ENCODE peak calls at places on chromosome 6, in five cellular contexts. One of them, this sample, is unnamed.

GRCh38 chr6:44012078-44012493 is 115.2 kb downstream of the MRPL14 start:
- DNase-seq in glomerular endothelial cell: no peak
- DNase-seq in HuH-7.5: no peak
- DNase-seq in T-helper 9 cell: no peak
- DNase-seq in aorta: peak; percentile 55
- DNase-seq in this sample: no peak

GRCh38 chr6:43263314-43264178 is 20.3 kb downstream of the TTBK1 start:
- DNase-seq in glomerular endothelial cell: no peak
- DNase-seq in HuH-7.5: peak; percentile 92
- DNase-seq in aorta: peak; percentile 85
- DNase-seq in T-helper 9 cell: peak; percentile 62
- DNase-seq in this sample: peak; percentile 75

GRCh38 chr6:144314003-144314485 is 28.9 kb downstream of the UTRN start:
- DNase-seq in HuH-7.5: no peak
- DNase-seq in glomerular endothelial cell: no peak
- DNase-seq in T-helper 9 cell: no peak
- DNase-seq in aorta: peak; percentile 70
- DNase-seq in this sample: no peak

GRCh38 chr6:56902551-56903464 is 52.1 kb upstream of the BEND6 start:
- DNase-seq in HuH-7.5: no peak
- DNase-seq in T-helper 9 cell: no peak
- DNase-seq in aorta: no peak
- DNase-seq in glomerular endothelial cell: no peak
- DNase-seq in this sample: peak; percentile 65

GRCh38 chr6:32972353-32973143 is 4.2 kb downstream of the BRD2 start:
- DNase-seq in HuH-7.5: no peak
- DNase-seq in aorta: peak; percentile 70
- DNase-seq in glomerular endothelial cell: no peak
- DNase-seq in T-helper 9 cell: peak; percentile 46
- DNase-seq in this sample: no peak

GRCh38 chr6:82013561-82014275 is 233.8 kb downstream of the IBTK start:
- DNase-seq in HuH-7.5: no peak
- DNase-seq in T-helper 9 cell: no peak
- DNase-seq in aorta: no peak
- DNase-seq in glomerular endothelial cell: peak; percentile 20
- DNase-seq in this sample: peak; percentile 13

GRCh38 chr6:43736211-43736786 is 33.7 kb upstream of the VEGFA start:
- DNase-seq in T-helper 9 cell: no peak
- DNase-seq in glomerular endothelial cell: no peak
- DNase-seq in HuH-7.5: no peak
- DNase-seq in aorta: no peak
- DNase-seq in this sample: no peak

GRCh38 chr6:72328775-72329174 is 293.1 kb upstream of the KCNQ5 start:
- DNase-seq in aorta: no peak
- DNase-seq in glomerular endothelial cell: no peak
- DNase-seq in T-helper 9 cell: no peak
- DNase-seq in HuH-7.5: no peak
- DNase-seq in this sample: no peak

GRCh38 chr6:121868191-121868590 is 432.7 kb downstream of the GJA1 start:
- DNase-seq in T-helper 9 cell: no peak
- DNase-seq in aorta: no peak
- DNase-seq in HuH-7.5: no peak
- DNase-seq in glomerular endothelial cell: no peak
- DNase-seq in this sample: no peak

GRCh38 chr6:127117979-127118504 is 429 bp upstream of the RSPO3 start:
- DNase-seq in glomerular endothelial cell: no peak
- DNase-seq in HuH-7.5: no peak
- DNase-seq in T-helper 9 cell: no peak
- DNase-seq in aorta: no peak
- DNase-seq in this sample: peak; percentile 7

GRCh38 chr6:34201455-34202098 is 35.1 kb upstream of the HMGA1 start:
- DNase-seq in HuH-7.5: no peak
- DNase-seq in T-helper 9 cell: no peak
- DNase-seq in glomerular endothelial cell: no peak
- DNase-seq in aorta: no peak
- DNase-seq in this sample: no peak

GRCh38 chr6:130585587-130585986 is 219.8 kb downstream of the TMEM200A start:
- DNase-seq in glomerular endothelial cell: no peak
- DNase-seq in HuH-7.5: no peak
- DNase-seq in aorta: no peak
- DNase-seq in T-helper 9 cell: no peak
- DNase-seq in this sample: no peak

GRCh38 chr6:143773503-143773902 is 69.6 kb upstream of the LTV1 start:
- DNase-seq in HuH-7.5: no peak
- DNase-seq in glomerular endothelial cell: no peak
- DNase-seq in aorta: no peak
- DNase-seq in T-helper 9 cell: no peak
- DNase-seq in this sample: no peak

GRCh38 chr6:25327372-25327771 is 48.2 kb downstream of the CARMIL1 start:
- DNase-seq in HuH-7.5: no peak
- DNase-seq in T-helper 9 cell: no peak
- DNase-seq in glomerular endothelial cell: no peak
- DNase-seq in aorta: no peak
- DNase-seq in this sample: no peak

GRCh38 chr6:35037289-35038038 is 103.7 kb downstream of the TCP11 start:
- DNase-seq in aorta: no peak
- DNase-seq in T-helper 9 cell: no peak
- DNase-seq in glomerular endothelial cell: no peak
- DNase-seq in HuH-7.5: no peak
- DNase-seq in this sample: no peak

GRCh38 chr6:105566503-105566902 is 163.6 kb upstream of the PREP start:
- DNase-seq in aorta: no peak
- DNase-seq in glomerular endothelial cell: no peak
- DNase-seq in T-helper 9 cell: no peak
- DNase-seq in HuH-7.5: no peak
- DNase-seq in this sample: no peak

GRCh38 chr6:13455604-13456003 is 31.8 kb downstream of the GFOD1 start:
- DNase-seq in HuH-7.5: no peak
- DNase-seq in aorta: no peak
- DNase-seq in glomerular endothelial cell: no peak
- DNase-seq in T-helper 9 cell: no peak
- DNase-seq in this sample: no peak

GRCh38 chr6:146803601-146804000 is 204.8 kb downstream of the ADGB start:
- DNase-seq in T-helper 9 cell: no peak
- DNase-seq in glomerular endothelial cell: no peak
- DNase-seq in HuH-7.5: no peak
- DNase-seq in aorta: peak; percentile 44
- DNase-seq in this sample: no peak

GRCh38 chr6:153553627-153554026 is 422.5 kb upstream of the RGS17 start:
- DNase-seq in T-helper 9 cell: no peak
- DNase-seq in HuH-7.5: no peak
- DNase-seq in glomerular endothelial cell: no peak
- DNase-seq in aorta: no peak
- DNase-seq in this sample: peak; percentile 76

GRCh38 chr6:22681761-22682160 is 112.4 kb downstream of the HDGFL1 start:
- DNase-seq in aorta: no peak
- DNase-seq in glomerular endothelial cell: no peak
- DNase-seq in HuH-7.5: no peak
- DNase-seq in T-helper 9 cell: no peak
- DNase-seq in this sample: no peak

GRCh38 chr6:156828280-156828703 is 51.1 kb downstream of the ARID1B start:
- DNase-seq in glomerular endothelial cell: no peak
- DNase-seq in aorta: no peak
- DNase-seq in T-helper 9 cell: no peak
- DNase-seq in HuH-7.5: no peak
- DNase-seq in this sample: no peak

GRCh38 chr6:113103618-113104390 is 753.3 kb upstream of the MARCKS start:
- DNase-seq in HuH-7.5: no peak
- DNase-seq in aorta: no peak
- DNase-seq in T-helper 9 cell: no peak
- DNase-seq in glomerular endothelial cell: peak; percentile 64
- DNase-seq in this sample: peak; percentile 48

GRCh38 chr6:154849475-154849874 is 116.3 kb downstream of the SCAF8 start:
- DNase-seq in HuH-7.5: no peak
- DNase-seq in glomerular endothelial cell: no peak
- DNase-seq in aorta: no peak
- DNase-seq in T-helper 9 cell: no peak
- DNase-seq in this sample: no peak

GRCh38 chr6:31588871-31589650 is 3.0 kb downstream of the LST1 start:
- DNase-seq in HuH-7.5: no peak
- DNase-seq in T-helper 9 cell: no peak
- DNase-seq in glomerular endothelial cell: no peak
- DNase-seq in aorta: no peak
- DNase-seq in this sample: no peak

GRCh38 chr6:11270030-11271027 is 37.9 kb upstream of the NEDD9 start:
- DNase-seq in T-helper 9 cell: no peak
- DNase-seq in HuH-7.5: peak; percentile 17
- DNase-seq in glomerular endothelial cell: no peak
- DNase-seq in aorta: no peak
- DNase-seq in this sample: no peak

GRCh38 chr6:39313526-39314272 is 520 bp downstream of the KCNK17 start:
- DNase-seq in HuH-7.5: no peak
- DNase-seq in T-helper 9 cell: no peak
- DNase-seq in glomerular endothelial cell: no peak
- DNase-seq in aorta: no peak
- DNase-seq in this sample: no peak

GRCh38 chr6:143745160-143746133 is 67.7 kb downstream of the PHACTR2 start:
- DNase-seq in glomerular endothelial cell: peak; percentile 47
- DNase-seq in T-helper 9 cell: no peak
- DNase-seq in aorta: no peak
- DNase-seq in HuH-7.5: peak; percentile 33
- DNase-seq in this sample: peak; percentile 8

GRCh38 chr6:296151-297122 is 4.2 kb downstream of the DUSP22 start:
- DNase-seq in T-helper 9 cell: no peak
- DNase-seq in glomerular endothelial cell: no peak
- DNase-seq in HuH-7.5: no peak
- DNase-seq in aorta: peak; percentile 82
- DNase-seq in this sample: no peak